ENCODE peak calls at places on chromosome 7, in five cellular contexts. G is CD4-positive, alpha-beta memory T cell; P is brain microvascular endothelial cell; Z is CD4-positive, alpha-beta T cell; I is A172. M is an unnamed sample.

GRCh38 chr7:17623546-17624185 is 316.6 kb downstream of the SNX13 start:
- DNase-seq in P (peak), I (peak), G (no peak), Z (no peak), M (peak)

GRCh38 chr7:2541291-2542010 is 13.9 kb downstream of the BRAT1 start:
- DNase-seq in Z (no peak), I (no peak), P (no peak), G (no peak), M (no peak)

GRCh38 chr7:44218418-44219201 is 17.8 kb downstream of the YKT6 start:
- DNase-seq in I (no peak), G (no peak), Z (no peak), P (no peak), M (no peak)

GRCh38 chr7:94632338-94633024 is 23.5 kb downstream of the SGCE start:
- DNase-seq in Z (no peak), G (no peak), I (no peak), P (peak), M (peak)

GRCh38 chr7:118195837-118196474 is 12.0 kb downstream of the LSM8 start:
- DNase-seq in P (peak), Z (peak), G (peak), I (peak), M (peak)

GRCh38 chr7:115941703-115942268 is 88.8 kb downstream of the TFEC start:
- DNase-seq in Z (no peak), I (peak), G (no peak), P (peak), M (peak)

GRCh38 chr7:101650579-101651081 is 21.5 kb upstream of the MYL10 start:
- DNase-seq in P (no peak), G (no peak), I (peak), Z (no peak), M (no peak)

GRCh38 chr7:1702652-1703051 is 32.6 kb downstream of the ELFN1 start:
- DNase-seq in Z (no peak), P (no peak), G (no peak), I (no peak), M (no peak)

GRCh38 chr7:99137418-99138180 is 6.3 kb downstream of the SMURF1 start:
- DNase-seq in P (peak), G (no peak), Z (no peak), I (peak), M (peak)

GRCh38 chr7:157683251-157684156 is 346.7 kb downstream of the DNAJB6 start:
- DNase-seq in P (no peak), G (no peak), I (no peak), Z (no peak), M (no peak)

GRCh38 chr7:18262054-18262453 is 233.5 kb upstream of the HDAC9 start:
- DNase-seq in I (peak), G (no peak), P (no peak), Z (no peak), M (peak)

GRCh38 chr7:80847027-80847426 is 71.8 kb downstream of the SEMA3C start:
- DNase-seq in P (no peak), G (no peak), I (no peak), Z (no peak), M (no peak)

GRCh38 chr7:50475340-50475739 is 25.2 kb upstream of the FIGNL1 start:
- DNase-seq in Z (no peak), G (no peak), P (no peak), I (no peak), M (no peak)

GRCh38 chr7:79452495-79453265 is 787 bp downstream of the MAGI2 start:
- DNase-seq in P (peak), Z (no peak), G (peak), I (no peak), M (peak)

GRCh38 chr7:20191044-20191867 is 25.9 kb downstream of the MACC1 start:
- DNase-seq in P (no peak), Z (no peak), I (no peak), G (no peak), M (no peak)

GRCh38 chr7:1893025-1893424 is 222.9 kb downstream of the ELFN1 start:
- DNase-seq in Z (no peak), P (no peak), I (no peak), G (no peak), M (no peak)

GRCh38 chr7:40542982-40543741 is 408.4 kb downstream of the SUGCT start:
- DNase-seq in G (no peak), I (no peak), Z (no peak), P (no peak), M (peak)

GRCh38 chr7:50404392-50404791 is 45.8 kb downstream of the FIGNL1 start:
- DNase-seq in P (no peak), I (no peak), Z (no peak), G (no peak), M (no peak)

GRCh38 chr7:47320296-47320695 is 261.6 kb downstream of the TNS3 start:
- DNase-seq in G (no peak), I (no peak), Z (no peak), P (no peak), M (peak)